ENCODE peak calls at places on chromosome 11, in eight cellular contexts. O, D, F, B, L, N, K and X are unnamed samples.

GRCh38 chr11:103210543-103210942 is 101.3 kb downstream of the DYNC2H1 start:
- DNase-seq in F (no peak), K (no peak), L (no peak), B (no peak), N (no peak), O (no peak), D (no peak), X (no peak)

GRCh38 chr11:100719809-100720221 is 32.7 kb downstream of the ARHGAP42 start:
- DNase-seq in O (no peak), F (peak; percentile 9), B (no peak), N (peak; percentile 90), D (peak; percentile 51), L (no peak), K (peak; percentile 91), X (peak; percentile 70)

GRCh38 chr11:18309691-18310090 is 12.2 kb downstream of the HPS5 start:
- DNase-seq in O (no peak), D (no peak), L (no peak), K (no peak), B (no peak), N (peak; percentile 47), F (no peak), X (no peak)

GRCh38 chr11:60993611-60994010 is 22.1 kb downstream of the CD6 start:
- DNase-seq in L (no peak), B (no peak), O (no peak), F (no peak), N (no peak), D (no peak), K (no peak), X (no peak)

GRCh38 chr11:115848080-115848479 is 343.9 kb upstream of the CADM1 start:
- DNase-seq in D (no peak), N (no peak), F (no peak), K (no peak), L (no peak), B (no peak), O (no peak), X (no peak)

GRCh38 chr11:122843281-122844150 is 5.2 kb downstream of the CRTAM start:
- DNase-seq in L (no peak), O (no peak), B (peak; percentile 31), K (no peak), N (no peak), F (no peak), D (no peak), X (no peak)

GRCh38 chr11:110907629-110908028 is 195.4 kb upstream of the ARHGAP20 start:
- DNase-seq in O (no peak), N (peak; percentile 100), B (no peak), L (no peak), K (peak; percentile 34), D (no peak), F (no peak), X (no peak)

GRCh38 chr11:77345621-77346020 is 44.1 kb upstream of the GDPD4 start:
- DNase-seq in O (no peak), K (peak; percentile 28), L (no peak), N (peak; percentile 79), F (no peak), B (no peak), D (no peak), X (no peak)

GRCh38 chr11:122226810-122227379 is 110.9 kb upstream of the BLID start:
- DNase-seq in F (no peak), O (no peak), B (no peak), D (no peak), K (peak; percentile 79), L (no peak), N (no peak), X (no peak)

GRCh38 chr11:115334932-115335788 is 169.1 kb downstream of the CADM1 start:
- DNase-seq in B (no peak), K (peak; percentile 31), N (peak; percentile 31), F (no peak), O (no peak), L (no peak), D (no peak), X (no peak)

GRCh38 chr11:111363985-111364384 is 15.1 kb downstream of the POU2AF1 start:
- DNase-seq in K (no peak), D (no peak), L (no peak), N (no peak), B (no peak), F (no peak), O (no peak), X (no peak)

GRCh38 chr11:11757871-11758270 is 83.9 kb upstream of the USP47 start:
- DNase-seq in F (no peak), L (no peak), O (no peak), N (no peak), D (no peak), B (no peak), K (peak; percentile 7), X (no peak)

GRCh38 chr11:86672007-86672621 is at the start of gene ME3:
- DNase-seq in F (peak; percentile 55), N (peak; percentile 68), O (peak; percentile 90), L (peak; percentile 10), K (peak; percentile 56), D (peak; percentile 23), B (peak; percentile 83), X (peak; percentile 63)

GRCh38 chr11:94132152-94132558 is 3.5 kb downstream of the PANX1 start:
- DNase-seq in N (peak; percentile 91), B (no peak), L (no peak), K (peak; percentile 58), O (peak; percentile 85), F (no peak), D (no peak), X (peak; percentile 34)

GRCh38 chr11:115645631-115646271 is 141.5 kb upstream of the CADM1 start:
- DNase-seq in D (no peak), O (no peak), L (no peak), B (no peak), N (no peak), K (no peak), F (peak; percentile 6), X (peak; percentile 24)

GRCh38 chr11:32888805-32889204 is 3.8 kb upstream of the QSER1 start:
- DNase-seq in B (no peak), N (peak; percentile 81), L (no peak), F (no peak), K (peak; percentile 34), D (no peak), O (no peak), X (no peak)

GRCh38 chr11:131584694-131585592 is 214.5 kb downstream of the NTM start:
- DNase-seq in B (no peak), F (peak; percentile 91), O (no peak), K (no peak), D (no peak), L (no peak), N (no peak), X (no peak)

GRCh38 chr11:1041936-1042608 is 5.6 kb upstream of the MUC6 start:
- DNase-seq in B (no peak), K (no peak), O (peak; percentile 70), N (no peak), L (no peak), D (no peak), F (no peak), X (no peak)

GRCh38 chr11:121479839-121480238 is 27.1 kb upstream of the SORL1-AS1 start:
- DNase-seq in K (no peak), O (no peak), N (no peak), D (no peak), F (no peak), B (no peak), L (no peak), X (no peak)